ENCODE peak calls at places on chromosome 17, in six cellular contexts. P is fibroblast of lung; V is mucosa of descending colon; K is naive thymus-derived CD4-positive, alpha-beta T cell; X is breast epithelium; D is endodermal cell. Y is an unnamed sample.
A peak's percentile ranks its signal among the peaks of the same experiment; 100 is the strongest.

GRCh38 chr17:73142763-73143395 is 21.9 kb upstream of the SSTR2 start:
- DNase-seq in P (no peak), X (no peak), V (no peak), D (no peak), K (no peak), Y (peak; percentile 21)

GRCh38 chr17:4576729-4577322 is 7.5 kb upstream of the SMTNL2 start:
- DNase-seq in D (peak; percentile 90), X (no peak), P (peak; percentile 51), K (no peak), V (no peak), Y (peak; percentile 81)

GRCh38 chr17:59387351-59388069 is 56.1 kb downstream of the YPEL2 start:
- DNase-seq in V (no peak), K (no peak), X (no peak), D (no peak), P (peak; percentile 19), Y (no peak)

GRCh38 chr17:46962374-46962790 is 16.7 kb downstream of the RPRML start:
- DNase-seq in X (no peak), K (no peak), D (no peak), P (peak; percentile 73), V (no peak), Y (no peak)

GRCh38 chr17:18184143-18185007 is 747 bp downstream of the ALKBH5 start:
- DNase-seq in D (peak; percentile 87), P (peak; percentile 34), X (peak; percentile 33), K (peak; percentile 56), V (peak; percentile 59), Y (peak; percentile 83)

GRCh38 chr17:36849871-36850348 is 87.4 kb upstream of the LHX1 start:
- DNase-seq in D (peak; percentile 91), K (no peak), P (peak; percentile 34), V (no peak), X (no peak), Y (peak; percentile 54)

GRCh38 chr17:81471804-81472456 is 40.7 kb downstream of the ACTG1 start:
- DNase-seq in X (peak; percentile 78), K (no peak), V (peak; percentile 58), D (peak; percentile 86), P (peak; percentile 51), Y (peak; percentile 65)

GRCh38 chr17:57899391-57899790 is 49.5 kb upstream of the MRPS23 start:
- DNase-seq in D (no peak), P (peak; percentile 39), K (no peak), X (no peak), V (no peak), Y (no peak)

GRCh38 chr17:60630352-60630751 is 30.4 kb downstream of the PPM1D start:
- DNase-seq in K (no peak), X (no peak), V (no peak), D (no peak), P (no peak), Y (no peak)

GRCh38 chr17:80957461-80957941 is 34.1 kb upstream of the CHMP6 start:
- DNase-seq in D (no peak), K (no peak), X (no peak), V (no peak), P (no peak), Y (no peak)

GRCh38 chr17:6729531-6729930 is 16.4 kb upstream of the SLC13A5 start:
- DNase-seq in V (no peak), P (no peak), D (no peak), X (no peak), K (no peak), Y (no peak)

GRCh38 chr17:795276-795675 is 13.1 kb downstream of the MRM3 start:
- DNase-seq in P (no peak), K (no peak), X (no peak), V (no peak), D (no peak), Y (no peak)

GRCh38 chr17:80968602-80969029 is 23.0 kb upstream of the CHMP6 start:
- DNase-seq in P (peak; percentile 32), X (no peak), K (no peak), D (no peak), V (no peak), Y (peak; percentile 91)

GRCh38 chr17:56173958-56174357 is 20.7 kb downstream of the ANKFN1 start:
- DNase-seq in V (no peak), D (peak; percentile 60), X (no peak), K (no peak), P (no peak), Y (peak; percentile 5)
- H3K4me1 ChIP-seq in V (no peaks in the 10 kb centered on the region), D (no peaks in the 10 kb centered on the region), X (no peaks in the 10 kb centered on the region), K (no peaks in the 10 kb centered on the region), P (peaks cover 4% of the 10 kb centered on the region), Y (no peaks in the 10 kb centered on the region)

DNA sequence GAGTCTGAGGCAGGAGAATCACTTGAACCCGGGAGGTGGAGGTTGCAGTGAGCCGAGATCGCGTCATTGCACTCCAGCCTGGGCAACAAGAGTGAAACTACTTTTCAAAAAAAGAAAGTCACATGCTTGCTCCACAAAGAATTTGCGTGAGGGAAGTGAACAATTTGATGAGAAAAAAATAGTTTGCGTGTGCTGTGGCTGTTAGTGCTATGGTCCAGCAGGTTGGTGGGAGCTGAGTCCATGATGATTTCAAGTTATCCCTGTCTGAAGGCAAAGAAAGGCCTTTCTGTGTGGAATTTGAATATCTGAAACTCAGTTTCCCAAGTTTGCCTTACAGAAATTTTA is 21.0 kb downstream of the PRCD start:
- DNase-seq in D (no peak), P (no peak), K (no peak), X (no peak), V (no peak), Y (no peak)
- H3K4me1 ChIP-seq in D (peaks cover 5% of the 10 kb centered on the region), P (peaks cover 17% of the 10 kb centered on the region), K (peaks cover 34% of the 10 kb centered on the region), X (peaks cover 4% of the 10 kb centered on the region), V (peaks cover 31% of the 10 kb centered on the region), Y (peaks cover 16% of the 10 kb centered on the region)

GRCh38 chr17:32803544-32803943 is 73.4 kb downstream of the MYO1D start:
- DNase-seq in V (no peak), X (no peak), P (peak; percentile 80), D (no peak), K (no peak), Y (no peak)
- H3K4me1 ChIP-seq in V (peaks cover 19% of the 10 kb centered on the region), X (no peaks in the 10 kb centered on the region), P (peaks cover 5% of the 10 kb centered on the region), D (peaks cover 11% of the 10 kb centered on the region), K (no peaks in the 10 kb centered on the region), Y (no peaks in the 10 kb centered on the region)

GRCh38 chr17:39673335-39674081 is 5.3 kb downstream of the PNMT start:
- DNase-seq in D (no peak), P (no peak), V (no peak), X (no peak), K (no peak), Y (no peak)
- H3K4me1 ChIP-seq in D (no peaks in the 10 kb centered on the region), P (no peaks in the 10 kb centered on the region), V (peaks cover 35% of the 10 kb centered on the region), X (peaks cover 11% of the 10 kb centered on the region), K (peaks cover 38% of the 10 kb centered on the region), Y (peaks cover 22% of the 10 kb centered on the region)

GRCh38 chr17:28926786-28927185 is 23.9 kb upstream of the DHRS13 start:
- DNase-seq in X (no peak), K (no peak), V (no peak), D (no peak), P (no peak), Y (no peak)
- H3K4me1 ChIP-seq in X (no peaks in the 10 kb centered on the region), K (peaks cover 38% of the 10 kb centered on the region), V (no peaks in the 10 kb centered on the region), D (no peaks in the 10 kb centered on the region), P (peaks cover 13% of the 10 kb centered on the region), Y (peaks cover 3% of the 10 kb centered on the region)

GRCh38 chr17:45301674-45302073 is 15.1 kb downstream of the MAP3K14 start:
- DNase-seq in V (no peak), X (no peak), P (no peak), K (no peak), D (no peak), Y (no peak)
- H3K4me1 ChIP-seq in V (peaks cover 43% of the 10 kb centered on the region), X (no peaks in the 10 kb centered on the region), P (peaks cover 9% of the 10 kb centered on the region), K (peaks cover 28% of the 10 kb centered on the region), D (no peaks in the 10 kb centered on the region), Y (peaks cover 15% of the 10 kb centered on the region)